ENCODE peak calls at places on chromosomes 5 and 9, in eight cellular contexts. H is astrocyte, Q is fibroblast of lung, M is neural progenitor cell, R is IMR-90, O is H9, I is neuronal stem cell, P is mammary epithelial cell. E is an unnamed sample.
A peak's percentile ranks its signal among the peaks of the same experiment; 100 is the strongest.

GRCh38 chr5:8320244-8320643 is 451.3 kb downstream of the MTRR start:
- DNase-seq in H (no peak), Q (no peak), M (no peak), R (no peak), O (no peak), I (no peak), P (no peak), E (no peak)

GRCh38 chr9:16901589-16901988 is 31.1 kb upstream of the BNC2 start:
- DNase-seq in H (peak; percentile 25), Q (peak; percentile 18), M (no peak), R (peak; percentile 31), O (no peak), I (no peak), P (peak; percentile 16), E (peak; percentile 11)

GRCh38 chr9:23577611-23578010 is 248.4 kb downstream of the ELAVL2 start:
- DNase-seq in H (no peak), Q (no peak), M (no peak), R (no peak), O (no peak), I (no peak), P (no peak), E (no peak)

GRCh38 chr5:17315710-17316221 is 98.3 kb downstream of the BASP1 start:
- DNase-seq in H (peak; percentile 38), Q (peak; percentile 91), M (no peak), R (peak; percentile 90), O (no peak), I (no peak), P (peak; percentile 23), E (no peak)

GRCh38 chr9:86525182-86525581 is 171.0 kb upstream of the TUT7 start:
- DNase-seq in H (no peak), Q (no peak), M (no peak), R (no peak), O (no peak), I (no peak), P (no peak), E (no peak)

GRCh38 chr9:98432960-98433359 is 177.5 kb upstream of the TBC1D2 start:
- DNase-seq in H (no peak), Q (no peak), M (no peak), R (no peak), O (no peak), I (no peak), P (no peak), E (no peak)

GRCh38 chr5:11422342-11422741 is 481.9 kb downstream of the CTNND2 start:
- DNase-seq in H (no peak), Q (no peak), M (no peak), R (no peak), O (no peak), I (no peak), P (no peak), E (no peak)

GRCh38 chr5:56406221-56406620 is 173.1 kb upstream of the ANKRD55 start:
- DNase-seq in H (no peak), Q (no peak), M (no peak), R (no peak), O (no peak), I (no peak), P (no peak), E (no peak)

GRCh38 chr5:82335807-82336206 is 57.7 kb upstream of the RPS23 start:
- DNase-seq in H (peak; percentile 67), Q (no peak), M (no peak), R (peak; percentile 69), O (no peak), I (no peak), P (no peak), E (no peak)

GRCh38 chr5:82334085-82334680 is 56.0 kb upstream of the RPS23 start:
- DNase-seq in H (peak; percentile 55), Q (no peak), M (no peak), R (no peak), O (no peak), I (no peak), P (no peak), E (no peak)

GRCh38 chr5:82332889-82333619 is 54.9 kb upstream of the RPS23 start:
- DNase-seq in H (peak; percentile 70), Q (no peak), M (no peak), R (peak; percentile 50), O (no peak), I (no peak), P (no peak), E (no peak)

GRCh38 chr5:82336566-82337351 is 58.6 kb upstream of the RPS23 start:
- DNase-seq in H (no peak), Q (no peak), M (no peak), R (no peak), O (no peak), I (no peak), P (no peak), E (no peak)

DNA sequence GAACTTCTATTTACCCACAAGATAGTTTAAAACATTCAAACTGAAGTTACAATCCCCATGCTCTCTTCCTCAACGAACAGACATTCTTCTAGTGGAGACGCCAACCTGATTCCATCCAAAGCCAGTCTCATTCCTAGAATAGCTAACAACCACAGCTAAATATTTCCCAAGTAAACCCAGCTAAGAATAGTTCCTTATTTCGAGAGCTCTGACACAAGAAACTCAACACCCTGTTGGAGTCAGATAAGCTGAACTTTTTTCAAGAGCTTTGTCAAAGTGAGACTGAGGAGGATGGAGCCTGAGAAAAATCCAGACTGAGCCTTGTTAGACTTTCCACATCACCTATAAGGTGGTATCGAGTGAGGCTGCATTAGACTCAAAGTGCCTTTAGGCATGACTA is 56.7 kb upstream of the RPS23 start:
- DNase-seq in H (peak; percentile 98), Q (peak; percentile 84), M (no peak), R (peak; percentile 95), O (no peak), I (no peak), P (no peak), E (no peak)
- H2AFZ ChIP-seq in H (peak overlapping the region; percentile 27), Q (peak overlapping the region; percentile 42), M (no peak overlapping the region), R (peak overlapping the region; percentile 56), O (no peak overlapping the region), I (no peak overlapping the region), P (no peak overlapping the region), E (no peak overlapping the region)

GRCh38 chr5:129767927-129768380 is 20.1 kb downstream of the MINAR2 start:
- DNase-seq in H (peak; percentile 74), Q (peak; percentile 93), M (peak; percentile 91), R (peak; percentile 86), O (peak; percentile 69), I (peak; percentile 87), P (peak; percentile 84), E (peak; percentile 86)

GRCh38 chr5:129768715-129769114 is 20.8 kb downstream of the MINAR2 start:
- DNase-seq in H (no peak), Q (no peak), M (no peak), R (no peak), O (no peak), I (no peak), P (no peak), E (no peak)

GRCh38 chr5:129766798-129767197 is 18.9 kb downstream of the MINAR2 start:
- DNase-seq in H (no peak), Q (no peak), M (no peak), R (no peak), O (no peak), I (no peak), P (no peak), E (no peak)

GRCh38 chr5:129770034-129770433 is 22.1 kb downstream of the MINAR2 start:
- DNase-seq in H (no peak), Q (no peak), M (no peak), R (no peak), O (no peak), I (no peak), P (no peak), E (no peak)

DNA sequence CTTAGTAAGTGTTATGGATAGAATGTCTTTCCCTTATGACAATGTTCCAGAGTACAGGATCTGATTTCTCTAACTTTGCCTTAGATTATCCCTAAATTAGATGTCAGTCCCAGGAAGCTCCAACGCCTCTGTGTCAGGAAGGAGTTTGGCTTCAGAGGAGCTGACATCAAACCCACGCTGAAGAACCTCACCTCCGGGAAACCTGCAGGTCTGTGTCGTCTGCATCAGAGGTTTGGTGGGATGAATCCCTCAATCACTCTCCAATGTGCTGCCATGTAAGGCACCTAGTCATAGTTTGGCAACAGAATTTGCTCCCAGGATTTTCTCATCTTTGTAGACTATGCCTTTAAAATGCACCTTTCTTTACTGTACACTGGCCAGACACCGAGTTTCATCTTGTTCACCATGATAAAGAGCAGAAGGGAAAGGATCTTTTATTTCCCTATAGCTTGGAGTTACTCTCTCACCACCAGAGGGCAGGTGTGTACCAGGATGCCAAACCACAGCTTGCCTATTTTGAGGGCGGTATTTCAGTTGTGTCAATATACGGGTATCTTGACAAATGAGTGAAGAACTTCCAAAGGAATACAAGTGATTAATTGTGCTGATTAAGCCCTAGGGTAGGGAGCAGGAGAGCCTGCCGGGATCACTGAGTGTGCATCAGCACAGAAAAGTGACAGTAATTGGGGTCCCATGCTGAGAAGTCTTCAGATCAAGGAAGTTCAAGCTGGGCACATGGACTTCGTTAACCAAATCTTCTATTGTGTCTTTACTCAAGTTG is 23.4 kb downstream of the MINAR2 start:
- DNase-seq in H (peak; percentile 30), Q (peak; percentile 55), M (peak; percentile 81), R (peak; percentile 22), O (peak; percentile 64), I (peak; percentile 57), P (peak; percentile 48), E (peak; percentile 21)
- H2AFZ ChIP-seq in H (peak overlapping the region; percentile 50), Q (no peak overlapping the region), M (peak overlapping the region; percentile 60), R (no peak overlapping the region), O (peak overlapping the region; percentile 65), I (peak overlapping the region; percentile 62), P (no peak overlapping the region), E (no peak overlapping the region)

GRCh38 chr5:54528633-54529032 is 11.1 kb downstream of the SNX18 start:
- DNase-seq in H (no peak), Q (no peak), M (no peak), R (no peak), O (no peak), I (no peak), P (no peak), E (no peak)

GRCh38 chr5:54529565-54529964 is 12.0 kb downstream of the SNX18 start:
- DNase-seq in H (no peak), Q (no peak), M (no peak), R (no peak), O (no peak), I (no peak), P (no peak), E (no peak)

GRCh38 chr5:54534306-54534705 is 16.7 kb downstream of the SNX18 start:
- DNase-seq in H (no peak), Q (no peak), M (no peak), R (no peak), O (no peak), I (no peak), P (no peak), E (no peak)

GRCh38 chr5:54533541-54534179 is 16.1 kb downstream of the SNX18 start:
- DNase-seq in H (no peak), Q (peak; percentile 49), M (peak; percentile 65), R (no peak), O (no peak), I (no peak), P (no peak), E (no peak)

GRCh38 chr5:54531536-54531935 is 14.0 kb downstream of the SNX18 start:
- DNase-seq in H (peak; percentile 73), Q (no peak), M (no peak), R (no peak), O (no peak), I (no peak), P (peak; percentile 52), E (no peak)
- H2AFZ ChIP-seq in H (no peak overlapping the region), Q (no peak overlapping the region), M (no peak overlapping the region), R (no peak overlapping the region), O (no peak overlapping the region), I (no peak overlapping the region), P (no peak overlapping the region), E (no peak overlapping the region)

GRCh38 chr5:143432658-143433239 is 29.3 kb upstream of the NR3C1 start:
- DNase-seq in H (no peak), Q (no peak), M (no peak), R (no peak), O (no peak), I (no peak), P (no peak), E (no peak)

GRCh38 chr5:143434261-143435206 is 31.0 kb upstream of the NR3C1 start:
- DNase-seq in H (no peak), Q (no peak), M (no peak), R (no peak), O (no peak), I (no peak), P (no peak), E (no peak)

GRCh38 chr5:143436871-143437270 is 33.4 kb upstream of the NR3C1 start:
- DNase-seq in H (no peak), Q (no peak), M (no peak), R (peak; percentile 7), O (no peak), I (no peak), P (peak; percentile 42), E (no peak)

GRCh38 chr5:143433680-143434079 is 30.2 kb upstream of the NR3C1 start:
- DNase-seq in H (no peak), Q (no peak), M (no peak), R (no peak), O (no peak), I (no peak), P (no peak), E (no peak)

DNA sequence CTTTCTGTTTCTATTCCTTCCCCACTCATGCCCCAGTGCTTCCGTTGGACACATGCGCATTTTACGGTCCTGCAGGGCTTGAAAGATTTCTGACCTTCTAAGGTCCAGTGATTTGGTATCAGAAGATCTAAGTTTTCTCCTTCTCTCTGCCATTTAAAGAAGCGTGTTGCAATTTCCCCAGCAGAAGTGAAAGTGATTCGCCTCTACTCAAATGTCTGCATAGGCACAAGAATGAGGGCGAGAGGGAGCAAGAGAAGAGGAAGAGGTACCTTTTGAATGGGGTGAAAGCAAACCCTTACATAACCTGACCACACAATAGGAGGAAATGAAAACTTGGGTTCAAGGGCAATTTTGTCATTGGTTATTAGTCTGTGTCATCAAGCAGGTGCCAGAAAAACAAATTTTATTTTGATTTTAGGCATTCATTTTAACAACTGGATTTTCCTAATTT is 31.7 kb upstream of the NR3C1 start:
- DNase-seq in H (no peak), Q (peak; percentile 35), M (no peak), R (peak; percentile 30), O (no peak), I (no peak), P (no peak), E (no peak)
- H2AFZ ChIP-seq in H (no peak overlapping the region), Q (peak overlapping the region; percentile 31), M (no peak overlapping the region), R (no peak overlapping the region), O (peak overlapping the region; percentile 59), I (no peak overlapping the region), P (peak overlapping the region; percentile 4), E (peak overlapping the region; percentile 51)